ENCODE peak calls at places on chromosomes 7 and 10, in ten cellular contexts. B is SK-N-SH, X is Panc1, U is transverse colon, H is HCT116, Q is HepG2, P is GM12878, G is GM23338, D is sigmoid colon, M is prostate gland. T is an unnamed sample.
A peak's percentile ranks its signal among the peaks of the same experiment; 100 is the strongest.

GRCh38 chr7:128415217-128415785 is 5.5 kb upstream of the IMPDH1 start:
- DNase-seq in B (peak; percentile 75), X (no peak), U (no peak), H (no peak), Q (no peak), P (no peak), G (no peak), D (no peak), M (no peak), T (no peak)

GRCh38 chr10:62112325-62112724 is 156.3 kb downstream of the RTKN2 start:
- DNase-seq in B (no peak), X (no peak), U (no peak), H (no peak), Q (no peak), P (no peak), G (no peak), D (no peak), M (no peak), T (no peak)

GRCh38 chr7:141533149-141533949 is 17.9 kb upstream of the AGK start:
- DNase-seq in B (peak; percentile 77), X (peak; percentile 69), U (peak; percentile 64), H (peak; percentile 48), Q (peak; percentile 47), P (no peak), G (peak; percentile 96), D (peak; percentile 70), M (peak; percentile 65), T (peak; percentile 56)

GRCh38 chr10:110995301-110995700 is 75.9 kb downstream of the SHOC2 start:
- DNase-seq in B (no peak), X (no peak), U (no peak), H (no peak), Q (no peak), P (no peak), G (no peak), D (no peak), M (no peak), T (no peak)

GRCh38 chr10:121027390-121027789 is 176.2 kb downstream of the WDR11 start:
- DNase-seq in B (peak; percentile 25), X (no peak), U (no peak), H (no peak), Q (peak; percentile 26), P (no peak), G (no peak), D (peak; percentile 74), M (no peak), T (no peak)

GRCh38 chr10:3533296-3533695 is 251.7 kb downstream of the KLF6 start:
- DNase-seq in B (no peak), X (no peak), U (no peak), H (no peak), Q (no peak), P (no peak), G (no peak), D (no peak), M (no peak), T (no peak)

GRCh38 chr10:88565072-88565471 is 18.0 kb downstream of the RNLS start:
- DNase-seq in B (peak; percentile 22), X (no peak), U (no peak), H (peak; percentile 12), Q (no peak), P (no peak), G (peak; percentile 21), D (no peak), M (no peak), T (no peak)

GRCh38 chr7:125878990-125879389 is 949.4 kb upstream of the POT1 start:
- DNase-seq in B (no peak), X (no peak), U (no peak), H (peak; percentile 28), Q (no peak), P (no peak), G (no peak), D (no peak), M (no peak), T (no peak)

GRCh38 chr10:63553473-63553872 is 32.3 kb downstream of the REEP3 start:
- DNase-seq in B (no peak), X (peak; percentile 20), U (no peak), H (peak; percentile 23), Q (no peak), P (no peak), G (no peak), D (no peak), M (no peak), T (no peak)

GRCh38 chr7:142319970-142320369 is 62.1 kb upstream of the PRSS58 start:
- DNase-seq in B (no peak), X (no peak), U (no peak), H (no peak), Q (no peak), P (no peak), G (peak; percentile 70), D (no peak), M (no peak), T (no peak)

GRCh38 chr10:101818958-101819633 is 852 bp upstream of the OGA start:
- DNase-seq in B (no peak), X (no peak), U (peak; percentile 49), H (no peak), Q (peak; percentile 76), P (no peak), G (peak; percentile 61), D (no peak), M (peak; percentile 19), T (peak; percentile 50)

GRCh38 chr10:122657255-122657654 is 42.4 kb downstream of the C10orf120 start:
- DNase-seq in B (no peak), X (no peak), U (no peak), H (no peak), Q (no peak), P (no peak), G (no peak), D (peak; percentile 42), M (peak; percentile 29), T (no peak)

GRCh38 chr10:122656741-122657140 is 42.9 kb downstream of the C10orf120 start:
- DNase-seq in B (no peak), X (no peak), U (no peak), H (no peak), Q (no peak), P (no peak), G (no peak), D (peak; percentile 39), M (no peak), T (no peak)

GRCh38 chr10:122657734-122658133 is 41.9 kb downstream of the C10orf120 start:
- DNase-seq in B (no peak), X (no peak), U (no peak), H (no peak), Q (no peak), P (no peak), G (no peak), D (peak; percentile 17), M (no peak), T (no peak)

GRCh38 chr10:122655524-122656307 is 43.9 kb downstream of the C10orf120 start:
- DNase-seq in B (no peak), X (no peak), U (no peak), H (no peak), Q (no peak), P (no peak), G (no peak), D (peak; percentile 54), M (peak; percentile 73), T (no peak)

GRCh38 chr10:122656308-122656705 is 43.3 kb downstream of the C10orf120 start:
- DNase-seq in B (no peak), X (no peak), U (no peak), H (no peak), Q (no peak), P (no peak), G (no peak), D (peak; percentile 28), M (peak; percentile 73), T (no peak)
- H3K27me3 ChIP-seq in B (no peaks in the 10 kb centered on the region), X (peaks cover 45% of the 10 kb centered on the region), U (peaks cover 22% of the 10 kb centered on the region), H (peaks cover 78% of the 10 kb centered on the region), Q (peaks cover 51% of the 10 kb centered on the region), P (peaks cover 2% of the 10 kb centered on the region), G (no peaks in the 10 kb centered on the region), D (no peaks in the 10 kb centered on the region), M (no peaks in the 10 kb centered on the region), T (no peaks in the 10 kb centered on the region)

DNA sequence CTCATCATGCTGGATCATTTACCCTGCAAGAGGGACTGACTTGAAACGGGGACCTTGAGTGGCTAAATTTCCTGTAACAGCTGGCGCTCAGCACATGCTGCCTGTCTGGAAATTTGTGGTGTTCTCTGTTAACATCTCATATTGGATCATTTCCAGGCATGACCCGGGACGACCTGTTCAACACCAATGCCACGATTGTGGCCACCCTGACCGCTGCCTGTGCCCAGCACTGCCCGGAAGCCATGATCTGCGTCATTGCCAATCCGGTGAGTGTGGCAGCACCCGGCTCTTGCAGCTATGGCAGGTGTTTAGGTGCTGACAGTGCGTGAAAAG is 9.9 kb downstream of the MDH2 start:
- DNase-seq in B (no peak), X (no peak), U (no peak), H (no peak), Q (no peak), P (no peak), G (no peak), D (no peak), M (no peak), T (no peak)
- TF ChIP-seq POLR2AphosphoS5 in B (no peak), X (no peak), U (no peak), H (no peak), Q (no peak), P (no peak), G (no peak), D (no peak), M (no peak), T (no peak)

GRCh38 chr7:151223728-151224127 is 3.3 kb downstream of the ABCF2 start:
- DNase-seq in B (no peak), X (no peak), U (no peak), H (no peak), Q (no peak), P (no peak), G (no peak), D (no peak), M (no peak), T (no peak)
- H3K36me3 ChIP-seq in B (peaks cover 56% of the 10 kb centered on the region), X (peaks cover 28% of the 10 kb centered on the region), U (no peaks in the 10 kb centered on the region), H (peaks cover 50% of the 10 kb centered on the region), Q (peaks cover 23% of the 10 kb centered on the region), P (peaks cover 16% of the 10 kb centered on the region), G (peaks cover 38% of the 10 kb centered on the region), D (peaks cover 68% of the 10 kb centered on the region), M (peaks cover 12% of the 10 kb centered on the region), T (peaks cover 7% of the 10 kb centered on the region)

DNA sequence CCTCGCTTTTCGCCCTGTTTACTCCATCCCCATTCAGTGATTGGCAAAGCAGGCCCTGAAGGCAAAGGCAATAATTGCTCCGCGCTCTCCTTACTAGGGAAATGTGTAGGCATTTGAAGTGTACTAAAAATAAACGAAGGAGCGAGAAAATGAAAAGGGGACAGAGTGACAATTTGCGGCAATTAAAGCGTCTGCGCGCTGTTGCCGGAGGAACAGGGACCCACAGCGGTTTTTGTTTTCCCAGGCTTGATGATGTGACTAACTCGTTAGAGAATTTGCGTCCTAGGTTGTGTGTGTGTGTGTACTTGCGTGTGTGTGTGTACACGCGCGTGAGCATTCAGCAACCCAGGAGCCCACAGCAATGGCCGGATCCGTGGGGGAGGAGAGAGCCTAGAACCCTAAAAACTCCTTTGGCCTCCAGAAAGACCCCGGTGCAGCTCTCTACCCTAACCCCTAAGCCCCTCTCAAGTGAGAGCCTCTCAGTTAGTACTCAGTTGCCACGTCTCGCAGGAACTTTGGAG is 7.8 kb upstream of the DLX6 start:
- DNase-seq in B (no peak), X (no peak), U (no peak), H (no peak), Q (no peak), P (no peak), G (no peak), D (no peak), M (no peak), T (no peak)
- H3K27me3 ChIP-seq in B (no peaks in the 10 kb centered on the region), X (no peaks in the 10 kb centered on the region), U (peaks cover 100% of the 10 kb centered on the region), H (peaks cover 44% of the 10 kb centered on the region), Q (no peaks in the 10 kb centered on the region), P (peaks cover 26% of the 10 kb centered on the region), G (peaks cover 100% of the 10 kb centered on the region), D (peaks cover 53% of the 10 kb centered on the region), M (peaks cover 61% of the 10 kb centered on the region), T (peaks cover 1% of the 10 kb centered on the region)

T was measured in breast epithelium.